ENCODE peak calls at places on chromosome 22, in ten cellular contexts. M is suprapubic skin; O is MCF 10A; A is tibial artery; Q is colonic mucosa; D is lower leg skin; L is psoas muscle; P is right lobe of liver; R is coronary artery; T is activated CD8-positive, alpha-beta T cell treated with anti-CD3 and anti-CD28 coated beads for 36 hours. Z is an unnamed sample.
A peak's percentile ranks its signal among the peaks of the same experiment; 100 is the strongest.

GRCh38 chr22:35900483-35901168 is 128.0 kb downstream of the RBFOX2 start:
- DNase-seq in P (no peak), R (no peak), D (no peak), Q (no peak), T (peak; percentile 7), L (no peak), O (peak; percentile 54), A (no peak), M (no peak), Z (no peak)

GRCh38 chr22:23815781-23816551 is 22.8 kb downstream of the DERL3 start:
- DNase-seq in M (no peak), O (no peak), D (no peak), Q (no peak), T (no peak), A (no peak), P (no peak), L (no peak), R (no peak), Z (peak; percentile 52)

GRCh38 chr22:23828800-23829680 is 9.8 kb downstream of the DERL3 start:
- DNase-seq in D (no peak), A (no peak), R (no peak), Q (no peak), L (peak; percentile 61), T (no peak), M (no peak), O (no peak), P (no peak), Z (peak; percentile 64)

GRCh38 chr22:45036154-45036553 is 26.3 kb upstream of the PHF21B start:
- DNase-seq in A (no peak), Q (no peak), P (no peak), O (peak; percentile 23), T (no peak), D (no peak), L (no peak), R (no peak), M (no peak), Z (no peak)

GRCh38 chr22:19220867-19221266 is 42.3 kb upstream of the SLC25A1 start:
- DNase-seq in A (no peak), P (no peak), D (no peak), M (no peak), L (no peak), R (no peak), O (no peak), Q (no peak), T (no peak), Z (no peak)

GRCh38 chr22:49848690-49849160 is 4.9 kb upstream of the ZBED4 start:
- DNase-seq in O (no peak), Q (no peak), D (no peak), M (no peak), P (no peak), T (no peak), R (no peak), A (no peak), L (no peak), Z (no peak)

GRCh38 chr22:20611418-20611817 is 104.0 kb downstream of the MED15 start:
- DNase-seq in P (no peak), L (no peak), D (no peak), M (no peak), Q (no peak), A (no peak), T (no peak), R (no peak), O (no peak), Z (peak; percentile 87)

GRCh38 chr22:48692734-48693376 is 1134.8 kb downstream of the BRD1 start:
- DNase-seq in R (no peak), Q (no peak), P (no peak), T (no peak), M (no peak), O (no peak), A (no peak), D (no peak), L (no peak), Z (no peak)

GRCh38 chr22:27542602-27543001 is 259.0 kb downstream of the MN1 start:
- DNase-seq in L (no peak), O (no peak), A (no peak), T (no peak), Q (no peak), D (no peak), R (no peak), P (no peak), M (no peak), Z (no peak)

GRCh38 chr22:27546157-27546556 is 255.4 kb downstream of the MN1 start:
- DNase-seq in P (no peak), O (no peak), R (no peak), D (no peak), Q (no peak), A (no peak), T (no peak), L (no peak), M (no peak), Z (no peak)

GRCh38 chr22:27541831-27542230 is 259.7 kb downstream of the MN1 start:
- DNase-seq in O (no peak), R (no peak), M (no peak), D (no peak), Q (no peak), L (no peak), P (no peak), T (no peak), A (no peak), Z (no peak)

GRCh38 chr22:27545071-27545470 is 256.5 kb downstream of the MN1 start:
- DNase-seq in O (no peak), L (no peak), Q (no peak), D (no peak), P (no peak), T (no peak), R (no peak), A (no peak), M (no peak), Z (no peak)

GRCh38 chr22:27543460-27543859 is 258.1 kb downstream of the MN1 start:
- DNase-seq in P (no peak), L (no peak), D (no peak), R (no peak), A (no peak), O (no peak), M (no peak), Q (no peak), T (no peak), Z (no peak)
- TF ChIP-seq CTCF in P (no peak), L (no peak), D (no peak), R (no peak), A (no peak), O (no peak), M (no peak), Q (no peak), T (no peak), Z (no peak)

GRCh38 chr22:30246962-30247376 is 410 bp upstream of the LIF start:
- DNase-seq in L (no peak), M (no peak), A (no peak), T (no peak), Q (peak; percentile 87), D (no peak), O (no peak), P (no peak), R (no peak), Z (peak; percentile 80)

GRCh38 chr22:30245181-30245984 is 1.2 kb downstream of the LIF start:
- DNase-seq in Q (peak; percentile 79), D (no peak), L (no peak), A (no peak), R (no peak), O (no peak), T (peak; percentile 56), M (no peak), P (no peak), Z (no peak)

GRCh38 chr22:30247974-30248373 is 1.4 kb upstream of the LIF start:
- DNase-seq in D (no peak), O (no peak), R (no peak), Q (peak; percentile 52), M (no peak), L (no peak), T (no peak), A (no peak), P (no peak), Z (peak; percentile 88)

GRCh38 chr22:30247561-30247960 is 1.0 kb upstream of the LIF start:
- DNase-seq in Q (peak; percentile 39), M (no peak), A (no peak), T (no peak), O (no peak), D (no peak), P (no peak), L (no peak), R (no peak), Z (no peak)

GRCh38 chr22:30245985-30246901 is at the start of gene LIF:
- DNase-seq in L (no peak), O (peak; percentile 38), D (no peak), A (no peak), M (no peak), Q (peak; percentile 42), P (no peak), T (peak; percentile 74), R (no peak), Z (no peak)
- TF ChIP-seq CTCF in L (no peak), O (peak; percentile 9), D (no peak), A (no peak), M (no peak), Q (no peak), P (no peak), T (no peak), R (no peak), Z (peak; percentile 66)

GRCh38 chr22:28774378-28774777 is 1.9 kb downstream of the CCDC117 start:
- DNase-seq in D (no peak), R (no peak), O (no peak), L (no peak), M (no peak), A (no peak), T (no peak), Q (no peak), P (no peak), Z (no peak)

GRCh38 chr22:28769394-28770085 is 3.0 kb upstream of the CCDC117 start:
- DNase-seq in P (no peak), Q (no peak), M (no peak), L (no peak), T (no peak), O (no peak), D (no peak), R (no peak), A (no peak), Z (no peak)

GRCh38 chr22:28771195-28771791 is 1.2 kb upstream of the CCDC117 start:
- DNase-seq in Q (no peak), D (no peak), R (no peak), O (peak; percentile 27), A (no peak), L (no peak), P (peak; percentile 67), M (no peak), T (no peak), Z (no peak)

GRCh38 chr22:28773461-28773867 is 969 bp downstream of the CCDC117 start:
- DNase-seq in Q (no peak), P (no peak), R (no peak), O (peak; percentile 25), M (no peak), A (no peak), D (no peak), L (no peak), T (no peak), Z (no peak)

GRCh38 chr22:28772633-28773460 is at the start of gene CCDC117:
- DNase-seq in Q (peak; percentile 98), L (peak; percentile 96), A (peak; percentile 98), R (peak; percentile 93), O (peak; percentile 93), M (peak; percentile 98), T (peak; percentile 97), P (peak; percentile 98), D (peak; percentile 94), Z (peak; percentile 98)
- TF ChIP-seq CTCF in Q (no peak), L (peak; percentile 59), A (peak; percentile 55), R (no peak), O (no peak), M (peak; percentile 28), T (peak; percentile 44), P (peak; percentile 54), D (no peak), Z (peak; percentile 61)

DNA sequence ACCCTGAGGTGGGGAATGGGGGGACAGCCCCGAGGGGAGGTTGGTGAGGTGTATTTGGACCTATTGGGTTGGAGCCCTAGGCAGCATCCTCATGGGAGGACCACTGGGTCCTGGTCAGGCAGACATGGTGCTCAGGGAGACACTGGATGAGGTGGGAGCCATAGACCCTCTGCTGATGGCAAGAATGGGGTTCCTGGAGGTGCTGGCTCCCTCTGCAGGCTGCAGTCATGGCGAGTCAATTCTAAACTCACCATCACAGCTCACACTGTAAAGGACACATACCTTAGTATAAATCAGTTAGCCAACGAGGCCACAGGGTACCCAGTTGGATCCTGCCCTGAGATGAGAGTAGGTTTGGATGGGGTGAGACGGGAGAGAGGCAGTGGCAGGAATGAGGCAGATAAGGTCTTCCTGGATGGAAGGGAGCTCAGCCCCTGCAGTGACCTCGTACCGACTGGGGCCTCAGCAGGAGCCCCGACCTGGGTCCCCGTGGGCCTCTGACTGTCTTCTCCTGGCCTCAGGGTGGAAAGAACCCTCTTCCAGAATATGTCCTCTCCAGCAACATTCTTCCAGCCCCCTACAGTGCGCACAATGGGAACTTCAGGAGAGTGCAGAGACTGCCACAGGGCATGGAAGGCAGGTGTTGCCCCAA is 1.7 kb upstream of the GAB4 start:
- DNase-seq in M (no peak), P (no peak), R (no peak), Q (no peak), O (no peak), D (no peak), L (no peak), T (no peak), A (no peak), Z (no peak)
- TF ChIP-seq CTCF in M (no peak), P (no peak), R (no peak), Q (no peak), O (no peak), D (no peak), L (no peak), T (no peak), A (no peak), Z (no peak)

Z was measured in chondrocyte.